ENCODE peak calls at places on chromosomes 2 and 18, in five cellular contexts. E is activated naive CD4-positive, alpha-beta T cell treated with Interleukin-2 at 50 U/mL for 16 hours; W is CD4-positive, alpha-beta T cell; C is NCI-H748 treated with DMSO at 0.1 percent for 48 hours; K is kidney glomerular epithelial cell. M is an unnamed sample.

GRCh38 chr2:10935953-10936942 is 24.5 kb downstream of the KCNF1 start:
- DNase-seq in C (peak), K (peak), E (no peak), W (no peak), M (peak)

GRCh38 chr2:66587216-66587615 is 152.3 kb downstream of the MEIS1 start:
- DNase-seq in W (no peak), C (no peak), K (no peak), E (no peak), M (no peak)

GRCh38 chr2:67645280-67646255 is 248.4 kb downstream of the ETAA1 start:
- DNase-seq in K (peak), E (no peak), W (no peak), C (no peak), M (no peak)

GRCh38 chr2:174059875-174060226 is 94.7 kb upstream of the SP3 start:
- DNase-seq in E (no peak), K (no peak), W (no peak), C (no peak), M (no peak)

GRCh38 chr2:200253631-200254030 is 52.9 kb upstream of the SPATS2L start:
- DNase-seq in C (no peak), W (no peak), E (no peak), K (peak), M (no peak)

GRCh38 chr2:147863835-147864234 is 19.0 kb downstream of the ACVR2A start:
- DNase-seq in W (no peak), C (no peak), K (peak), E (no peak), M (peak)

GRCh38 chr18:68147728-68148127 is 567.2 kb downstream of the TMX3 start:
- DNase-seq in W (no peak), E (no peak), K (no peak), C (no peak), M (no peak)

GRCh38 chr2:134917958-134918517 is 584 bp upstream of the CCNT2 start:
- DNase-seq in C (peak), W (peak), K (peak), E (peak), M (peak)

GRCh38 chr2:30334738-30335426 is 103.5 kb downstream of the LBH start:
- DNase-seq in W (peak), E (no peak), K (no peak), C (no peak), M (no peak)

M was measured in epithelial cell of proximal tubule.